ENCODE peak calls at places on chromosomes 1 and 21, in four cellular contexts. One of them, this sample, is unnamed.

GRCh38 chr1:40665335-40666171 is at the start of gene RIMS3:
- DNase-seq in H9: peak
- DNase-seq in dorsolateral prefrontal cortex: peak
- DNase-seq in psoas muscle: peak
- DNase-seq in this sample: peak

GRCh38 chr21:45894107-45894810 is 87.3 kb upstream of the COL6A1 start:
- DNase-seq in H9: no peak
- DNase-seq in dorsolateral prefrontal cortex: peak
- DNase-seq in psoas muscle: peak
- DNase-seq in this sample: no peak

GRCh38 chr1:192350351-192350750 is 33.6 kb downstream of the RGS21 start:
- DNase-seq in H9: no peak
- DNase-seq in psoas muscle: no peak
- DNase-seq in dorsolateral prefrontal cortex: no peak
- DNase-seq in this sample: no peak

GRCh38 chr1:228471762-228472398 is 15.3 kb upstream of the RNF187 start:
- DNase-seq in dorsolateral prefrontal cortex: no peak
- DNase-seq in psoas muscle: no peak
- DNase-seq in H9: peak
- DNase-seq in this sample: no peak

GRCh38 chr1:180256353-180257027 is 26.4 kb downstream of the LHX4 start:
- DNase-seq in H9: no peak
- DNase-seq in psoas muscle: no peak
- DNase-seq in dorsolateral prefrontal cortex: no peak
- DNase-seq in this sample: no peak

GRCh38 chr1:45155957-45156356 is 50.4 kb downstream of the ZSWIM5 start:
- DNase-seq in dorsolateral prefrontal cortex: no peak
- DNase-seq in H9: no peak
- DNase-seq in psoas muscle: no peak
- DNase-seq in this sample: no peak

GRCh38 chr1:110188116-110188618 is 21.9 kb upstream of the KCNC4 start:
- DNase-seq in H9: no peak
- DNase-seq in psoas muscle: no peak
- DNase-seq in dorsolateral prefrontal cortex: no peak
- DNase-seq in this sample: no peak

GRCh38 chr1:247740721-247741120 is 2.3 kb downstream of the OR14K1 start:
- DNase-seq in dorsolateral prefrontal cortex: no peak
- DNase-seq in H9: no peak
- DNase-seq in psoas muscle: no peak
- DNase-seq in this sample: no peak

GRCh38 chr1:218201004-218201403 is 84.1 kb upstream of the RRP15 start:
- DNase-seq in dorsolateral prefrontal cortex: no peak
- DNase-seq in psoas muscle: no peak
- DNase-seq in H9: no peak
- DNase-seq in this sample: no peak

GRCh38 chr1:228802386-228803221 is 67.3 kb downstream of the RHOU start:
- DNase-seq in H9: no peak
- DNase-seq in dorsolateral prefrontal cortex: no peak
- DNase-seq in psoas muscle: no peak
- DNase-seq in this sample: no peak

DNA sequence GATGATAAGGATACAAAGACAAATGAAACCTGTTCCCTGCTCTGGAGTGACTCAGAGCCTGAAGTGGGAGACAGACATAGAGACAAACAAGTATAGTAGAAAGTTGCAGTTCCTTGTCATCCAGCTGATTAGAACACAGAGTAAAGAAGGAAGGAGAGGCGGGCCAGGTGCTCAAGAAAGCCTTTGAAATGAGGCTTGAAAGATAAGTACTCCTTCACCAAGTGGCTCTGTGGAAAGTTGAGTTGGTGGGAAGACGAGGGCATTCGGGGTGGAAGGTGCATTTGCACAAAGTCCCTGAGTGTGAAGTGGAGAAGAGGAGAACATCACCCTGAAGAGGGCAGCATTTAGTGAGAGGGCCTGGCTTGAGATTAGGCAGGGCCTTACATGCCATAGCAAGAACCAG is 17.0 kb downstream of the MARK1 start:
- DNase-seq in dorsolateral prefrontal cortex: no peak
- DNase-seq in H9: peak
- DNase-seq in psoas muscle: no peak
- DNase-seq in this sample: no peak
- TF ChIP-seq CTCF in dorsolateral prefrontal cortex: no peak
- TF ChIP-seq CTCF in H9: peak
- TF ChIP-seq CTCF in psoas muscle: no peak
- TF ChIP-seq CTCF in this sample: no peak

GRCh38 chr1:66506991-66507390 is 27.0 kb upstream of the SGIP1 start:
- DNase-seq in H9: no peak
- DNase-seq in psoas muscle: no peak
- DNase-seq in dorsolateral prefrontal cortex: no peak
- DNase-seq in this sample: no peak

GRCh38 chr1:66506393-66506687 is 27.6 kb upstream of the SGIP1 start:
- DNase-seq in H9: no peak
- DNase-seq in dorsolateral prefrontal cortex: no peak
- DNase-seq in psoas muscle: no peak
- DNase-seq in this sample: no peak

GRCh38 chr1:66505671-66506392 is 28.1 kb upstream of the SGIP1 start:
- DNase-seq in H9: no peak
- DNase-seq in dorsolateral prefrontal cortex: no peak
- DNase-seq in psoas muscle: no peak
- DNase-seq in this sample: no peak

GRCh38 chr1:66502084-66502483 is 31.9 kb upstream of the SGIP1 start:
- DNase-seq in psoas muscle: no peak
- DNase-seq in dorsolateral prefrontal cortex: no peak
- DNase-seq in H9: no peak
- DNase-seq in this sample: no peak

DNA sequence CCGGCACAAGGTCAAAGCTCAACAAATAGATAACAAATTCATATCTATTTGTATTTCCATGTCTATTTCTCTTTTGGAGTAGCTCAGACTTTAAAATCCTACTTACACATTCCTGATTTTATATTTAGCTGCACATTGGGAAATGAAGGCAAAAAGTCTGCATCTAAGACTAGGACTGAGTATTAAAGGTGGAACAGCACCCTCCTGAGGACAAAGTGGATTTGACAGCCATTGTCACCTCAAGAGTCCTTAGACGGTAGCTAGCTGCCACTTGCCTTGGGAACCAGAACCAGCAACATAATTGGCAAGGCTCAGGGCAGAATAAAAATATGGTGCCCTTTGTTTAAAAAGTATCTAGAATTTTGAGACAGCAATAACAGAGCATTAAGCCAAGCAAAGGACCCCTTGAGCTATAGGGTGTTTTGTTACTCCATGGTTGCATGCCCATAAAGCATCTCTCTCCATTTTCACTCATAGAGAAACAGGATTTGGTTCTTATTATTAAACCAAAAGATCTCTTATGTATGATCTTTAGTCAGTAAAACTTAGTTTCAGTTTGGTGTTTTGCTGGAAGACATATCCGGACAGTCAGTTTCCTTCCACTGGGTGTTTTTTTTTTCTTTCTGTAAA is 30.0 kb upstream of the SGIP1 start:
- DNase-seq in psoas muscle: no peak
- DNase-seq in dorsolateral prefrontal cortex: no peak
- DNase-seq in H9: peak
- DNase-seq in this sample: no peak
- TF ChIP-seq CTCF in psoas muscle: peak
- TF ChIP-seq CTCF in dorsolateral prefrontal cortex: peak
- TF ChIP-seq CTCF in H9: peak
- TF ChIP-seq CTCF in this sample: no peak

GRCh38 chr1:244901400-244901799 is 37.1 kb upstream of the HNRNPU start:
- DNase-seq in H9: no peak
- DNase-seq in psoas muscle: no peak
- DNase-seq in dorsolateral prefrontal cortex: no peak
- DNase-seq in this sample: no peak
- TF ChIP-seq CTCF in H9: no peak
- TF ChIP-seq CTCF in psoas muscle: no peak
- TF ChIP-seq CTCF in dorsolateral prefrontal cortex: no peak
- TF ChIP-seq CTCF in this sample: no peak

GRCh38 chr1:10686404-10687040 is 109.9 kb downstream of the CASZ1 start:
- DNase-seq in dorsolateral prefrontal cortex: no peak
- DNase-seq in H9: no peak
- DNase-seq in psoas muscle: no peak
- DNase-seq in this sample: no peak
- TF ChIP-seq CTCF in dorsolateral prefrontal cortex: no peak
- TF ChIP-seq CTCF in H9: no peak
- TF ChIP-seq CTCF in psoas muscle: no peak
- TF ChIP-seq CTCF in this sample: no peak

GRCh38 chr1:99650021-99650420 is 4.1 kb downstream of the PALMD start:
- DNase-seq in dorsolateral prefrontal cortex: no peak
- DNase-seq in psoas muscle: no peak
- DNase-seq in H9: no peak
- DNase-seq in this sample: no peak

GRCh38 chr1:99647460-99647859 is 1.5 kb downstream of the PALMD start:
- DNase-seq in dorsolateral prefrontal cortex: no peak
- DNase-seq in psoas muscle: no peak
- DNase-seq in H9: no peak
- DNase-seq in this sample: no peak

GRCh38 chr1:99645699-99646531 is at the start of gene PALMD:
- DNase-seq in dorsolateral prefrontal cortex: peak
- DNase-seq in psoas muscle: peak
- DNase-seq in H9: peak
- DNase-seq in this sample: no peak

GRCh38 chr1:99646885-99647284 is 972 bp downstream of the PALMD start:
- DNase-seq in dorsolateral prefrontal cortex: no peak
- DNase-seq in H9: no peak
- DNase-seq in psoas muscle: no peak
- DNase-seq in this sample: no peak

GRCh38 chr1:99648107-99648506 is 2.2 kb downstream of the PALMD start:
- DNase-seq in psoas muscle: peak
- DNase-seq in dorsolateral prefrontal cortex: no peak
- DNase-seq in H9: peak
- DNase-seq in this sample: no peak
- TF ChIP-seq CTCF in psoas muscle: peak
- TF ChIP-seq CTCF in dorsolateral prefrontal cortex: no peak
- TF ChIP-seq CTCF in H9: peak
- TF ChIP-seq CTCF in this sample: no peak

GRCh38 chr1:155982106-155982505 is 3.8 kb upstream of the ARHGEF2 start:
- DNase-seq in psoas muscle: no peak
- DNase-seq in dorsolateral prefrontal cortex: no peak
- DNase-seq in H9: no peak
- DNase-seq in this sample: no peak

GRCh38 chr1:155984341-155984740 is 6.0 kb upstream of the ARHGEF2 start:
- DNase-seq in psoas muscle: no peak
- DNase-seq in H9: peak
- DNase-seq in dorsolateral prefrontal cortex: no peak
- DNase-seq in this sample: no peak

GRCh38 chr1:155981266-155982088 is 3.1 kb upstream of the ARHGEF2 start:
- DNase-seq in H9: no peak
- DNase-seq in psoas muscle: peak
- DNase-seq in dorsolateral prefrontal cortex: no peak
- DNase-seq in this sample: no peak

GRCh38 chr1:155979525-155980343 is 1.4 kb upstream of the ARHGEF2 start:
- DNase-seq in H9: no peak
- DNase-seq in dorsolateral prefrontal cortex: no peak
- DNase-seq in psoas muscle: no peak
- DNase-seq in this sample: no peak

DNA sequence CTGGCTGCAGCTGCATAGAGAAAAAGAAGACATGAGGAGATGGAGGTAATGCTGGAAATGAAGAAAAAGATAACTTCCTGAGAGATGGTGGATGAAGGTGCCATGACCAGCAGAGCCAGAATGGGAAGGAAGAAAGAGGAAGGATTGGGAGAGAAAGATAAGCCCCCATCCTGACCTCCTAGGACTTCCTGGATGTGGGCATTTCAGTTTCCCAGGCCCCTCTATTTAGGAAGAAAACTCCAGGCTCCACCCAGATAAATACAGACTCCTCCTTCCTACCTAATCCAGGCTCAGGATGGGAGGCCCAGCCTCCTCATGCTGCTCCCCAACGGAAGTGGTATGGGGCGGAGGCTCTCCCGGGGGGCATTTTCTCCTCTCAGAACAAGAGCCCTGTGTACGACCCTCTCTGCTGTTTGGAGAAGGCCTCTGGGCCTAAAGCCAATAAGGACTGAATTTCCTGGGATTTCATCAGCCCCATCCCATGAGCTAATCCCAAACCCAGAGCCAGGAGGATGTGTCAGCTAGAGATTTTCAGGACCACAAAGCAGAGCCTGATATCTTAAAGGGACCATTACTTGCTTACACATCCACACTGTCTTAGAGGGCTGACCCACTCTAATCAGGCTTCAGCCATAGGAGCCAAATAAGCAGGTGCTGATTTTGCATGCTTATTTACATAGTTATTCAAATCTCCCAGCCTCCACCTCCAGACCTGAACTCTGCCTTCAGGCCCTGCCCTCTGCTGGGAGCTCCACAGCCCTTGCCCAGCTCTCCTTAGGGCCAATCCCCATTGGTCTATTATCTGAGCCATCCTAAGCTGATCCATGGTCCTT is 5.1 kb upstream of the ARHGEF2 start:
- DNase-seq in psoas muscle: peak
- DNase-seq in H9: peak
- DNase-seq in dorsolateral prefrontal cortex: no peak
- DNase-seq in this sample: no peak
- TF ChIP-seq CTCF in psoas muscle: no peak
- TF ChIP-seq CTCF in H9: peak
- TF ChIP-seq CTCF in dorsolateral prefrontal cortex: no peak
- TF ChIP-seq CTCF in this sample: no peak

This sample was measured in omental fat pad.